ENCODE peak calls at places on chromosomes 16 and 17, in eight cellular contexts. J, A, Q, M, V, B, Y and I are unnamed samples.

GRCh38 chr17:65055708-65056638 is 567 bp downstream of the GNA13 start:
- DNase-seq in J (no peak), A (peak; percentile 59), Q (peak; percentile 59), M (peak; percentile 72), V (peak; percentile 70), B (peak; percentile 80), Y (peak; percentile 84), I (no peak)

GRCh38 chr16:28932339-28933141 is 769 bp downstream of the CD19 start:
- DNase-seq in J (no peak), A (no peak), Q (peak; percentile 52), M (no peak), V (no peak), B (no peak), Y (no peak), I (no peak)

GRCh38 chr16:88688013-88688778 is 1.9 kb upstream of the SNAI3 start:
- DNase-seq in J (no peak), A (peak; percentile 34), Q (no peak), M (no peak), V (no peak), B (no peak), Y (no peak), I (no peak)

GRCh38 chr16:21952040-21952792 is 945 bp upstream of the UQCRC2 start:
- DNase-seq in J (peak; percentile 56), A (peak; percentile 74), Q (peak; percentile 83), M (peak; percentile 70), V (peak; percentile 90), B (peak; percentile 83), Y (peak; percentile 79), I (peak; percentile 41)

GRCh38 chr17:77233635-77234334 is 93.0 kb downstream of the SEC14L1 start:
- DNase-seq in J (no peak), A (peak; percentile 69), Q (peak; percentile 62), M (no peak), V (peak; percentile 22), B (peak; percentile 42), Y (no peak), I (no peak)

GRCh38 chr17:60473788-60474187 is 51.5 kb downstream of the CHCT1 start:
- DNase-seq in J (no peak), A (no peak), Q (no peak), M (no peak), V (peak; percentile 78), B (no peak), Y (no peak), I (no peak)

GRCh38 chr16:53043462-53043861 is 9.2 kb downstream of the CHD9NB start:
- DNase-seq in J (no peak), A (peak; percentile 78), Q (no peak), M (no peak), V (peak; percentile 36), B (no peak), Y (no peak), I (no peak)

GRCh38 chr17:64687959-64688358 is 25.9 kb upstream of the SMURF2 start:
- DNase-seq in J (no peak), A (no peak), Q (no peak), M (no peak), V (no peak), B (no peak), Y (no peak), I (no peak)

GRCh38 chr16:8853150-8853549 is 15.7 kb downstream of the CARHSP1 start:
- DNase-seq in J (no peak), A (no peak), Q (no peak), M (no peak), V (no peak), B (no peak), Y (no peak), I (no peak)

GRCh38 chr16:31354394-31355291 is at the start of gene ITGAX:
- DNase-seq in J (no peak), A (peak; percentile 55), Q (no peak), M (peak; percentile 53), V (no peak), B (peak; percentile 76), Y (peak; percentile 85), I (no peak)

DNA sequence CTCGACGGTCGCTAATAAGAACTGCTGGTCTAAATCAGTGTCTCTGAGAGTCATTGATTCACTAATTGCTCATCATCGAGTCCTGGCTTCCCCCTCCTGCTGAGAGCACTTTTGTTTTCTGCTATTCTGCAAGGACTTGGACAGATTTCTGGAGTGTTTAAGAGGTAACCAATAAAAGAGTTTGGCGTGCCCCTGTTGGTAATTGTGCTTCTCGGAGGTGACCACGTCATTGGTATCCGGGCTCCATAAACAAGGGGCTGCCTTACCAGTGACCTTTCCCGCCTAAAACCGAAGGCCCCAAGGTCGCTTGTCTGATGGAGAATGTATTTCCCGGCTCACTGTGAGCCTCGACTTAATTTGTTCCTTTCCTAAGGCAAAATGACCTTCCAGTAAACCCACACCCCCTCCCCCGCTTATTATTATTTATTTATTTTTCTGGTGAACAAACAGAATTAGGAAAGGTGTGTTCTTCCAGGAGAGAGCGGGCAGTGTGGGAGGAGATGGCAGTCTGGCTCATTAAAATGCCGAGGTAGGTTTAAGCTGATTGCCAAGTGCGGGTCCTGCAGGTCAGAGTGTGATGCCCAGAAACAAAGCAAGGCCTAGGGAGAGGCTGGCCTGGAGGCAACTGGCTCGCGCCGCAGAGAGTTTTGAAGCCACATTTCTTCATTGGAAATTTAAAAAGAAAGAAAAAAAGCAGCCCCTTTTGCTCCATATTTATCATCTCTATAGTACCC is 30.2 kb downstream of the MSI2 start:
- DNase-seq in J (peak; percentile 77), A (no peak), Q (no peak), M (no peak), V (no peak), B (no peak), Y (no peak), I (no peak)
- H3K4me1 ChIP-seq in J (peaks cover 61% of the 10 kb centered on the region), A (peaks cover 10% of the 10 kb centered on the region), Q (peaks cover 49% of the 10 kb centered on the region), M (peaks cover 74% of the 10 kb centered on the region), V (no peaks in the 10 kb centered on the region), B (no peaks in the 10 kb centered on the region), Y (peaks cover 2% of the 10 kb centered on the region), I (peaks cover 9% of the 10 kb centered on the region)

GRCh38 chr17:40341808-40342574 is 22.5 kb downstream of the GJD3 start:
- DNase-seq in J (no peak), A (peak; percentile 89), Q (no peak), M (peak; percentile 87), V (peak; percentile 84), B (peak; percentile 93), Y (peak; percentile 91), I (no peak)

GRCh38 chr17:40340880-40341807 is 23.4 kb downstream of the GJD3 start:
- DNase-seq in J (peak; percentile 71), A (peak; percentile 91), Q (peak; percentile 90), M (peak; percentile 95), V (peak; percentile 88), B (peak; percentile 97), Y (peak; percentile 96), I (no peak)

GRCh38 chr17:40343126-40344119 is 21.1 kb downstream of the GJD3 start:
- DNase-seq in J (no peak), A (no peak), Q (no peak), M (no peak), V (peak; percentile 48), B (no peak), Y (no peak), I (no peak)

GRCh38 chr17:40344321-40345160 is 20.0 kb downstream of the GJD3 start:
- DNase-seq in J (no peak), A (no peak), Q (no peak), M (no peak), V (no peak), B (no peak), Y (no peak), I (no peak)

GRCh38 chr17:40342575-40343058 is 21.9 kb downstream of the GJD3 start:
- DNase-seq in J (no peak), A (no peak), Q (no peak), M (no peak), V (no peak), B (no peak), Y (no peak), I (no peak)
- H3K4me1 ChIP-seq in J (peaks cover 51% of the 10 kb centered on the region), A (peaks cover 29% of the 10 kb centered on the region), Q (peaks cover 57% of the 10 kb centered on the region), M (peaks cover 80% of the 10 kb centered on the region), V (peaks cover 63% of the 10 kb centered on the region), B (no peaks in the 10 kb centered on the region), Y (no peaks in the 10 kb centered on the region), I (peaks cover 25% of the 10 kb centered on the region)

GRCh38 chr16:87637357-87637756 is 35.0 kb downstream of the JPH3 start:
- DNase-seq in J (no peak), A (no peak), Q (no peak), M (no peak), V (no peak), B (no peak), Y (no peak), I (no peak)

GRCh38 chr16:87636050-87636684 is 33.9 kb downstream of the JPH3 start:
- DNase-seq in J (peak; percentile 62), A (peak; percentile 83), Q (peak; percentile 76), M (peak; percentile 85), V (peak; percentile 91), B (peak; percentile 92), Y (peak; percentile 90), I (peak; percentile 48)

GRCh38 chr16:87636741-87637140 is 34.4 kb downstream of the JPH3 start:
- DNase-seq in J (no peak), A (no peak), Q (no peak), M (no peak), V (no peak), B (no peak), Y (no peak), I (no peak)

GRCh38 chr16:87635541-87636049 is 33.3 kb downstream of the JPH3 start:
- DNase-seq in J (peak; percentile 32), A (peak; percentile 46), Q (peak; percentile 84), M (peak; percentile 62), V (peak; percentile 60), B (peak; percentile 66), Y (peak; percentile 76), I (no peak)

GRCh38 chr16:87634411-87634810 is 32.1 kb downstream of the JPH3 start:
- DNase-seq in J (no peak), A (no peak), Q (no peak), M (no peak), V (no peak), B (no peak), Y (no peak), I (no peak)
- H3K4me1 ChIP-seq in J (peaks cover 3% of the 10 kb centered on the region), A (no peaks in the 10 kb centered on the region), Q (peaks cover 19% of the 10 kb centered on the region), M (peaks cover 11% of the 10 kb centered on the region), V (peaks cover 5% of the 10 kb centered on the region), B (no peaks in the 10 kb centered on the region), Y (no peaks in the 10 kb centered on the region), I (no peaks in the 10 kb centered on the region)

GRCh38 chr17:80646328-80646727 is 101.7 kb downstream of the RPTOR start:
- DNase-seq in J (no peak), A (no peak), Q (no peak), M (no peak), V (no peak), B (no peak), Y (no peak), I (no peak)
- H3K4me1 ChIP-seq in J (peaks cover 8% of the 10 kb centered on the region), A (peaks cover 17% of the 10 kb centered on the region), Q (no peaks in the 10 kb centered on the region), M (peaks cover 37% of the 10 kb centered on the region), V (peaks cover 24% of the 10 kb centered on the region), B (no peaks in the 10 kb centered on the region), Y (no peaks in the 10 kb centered on the region), I (peaks cover 6% of the 10 kb centered on the region)

DNA sequence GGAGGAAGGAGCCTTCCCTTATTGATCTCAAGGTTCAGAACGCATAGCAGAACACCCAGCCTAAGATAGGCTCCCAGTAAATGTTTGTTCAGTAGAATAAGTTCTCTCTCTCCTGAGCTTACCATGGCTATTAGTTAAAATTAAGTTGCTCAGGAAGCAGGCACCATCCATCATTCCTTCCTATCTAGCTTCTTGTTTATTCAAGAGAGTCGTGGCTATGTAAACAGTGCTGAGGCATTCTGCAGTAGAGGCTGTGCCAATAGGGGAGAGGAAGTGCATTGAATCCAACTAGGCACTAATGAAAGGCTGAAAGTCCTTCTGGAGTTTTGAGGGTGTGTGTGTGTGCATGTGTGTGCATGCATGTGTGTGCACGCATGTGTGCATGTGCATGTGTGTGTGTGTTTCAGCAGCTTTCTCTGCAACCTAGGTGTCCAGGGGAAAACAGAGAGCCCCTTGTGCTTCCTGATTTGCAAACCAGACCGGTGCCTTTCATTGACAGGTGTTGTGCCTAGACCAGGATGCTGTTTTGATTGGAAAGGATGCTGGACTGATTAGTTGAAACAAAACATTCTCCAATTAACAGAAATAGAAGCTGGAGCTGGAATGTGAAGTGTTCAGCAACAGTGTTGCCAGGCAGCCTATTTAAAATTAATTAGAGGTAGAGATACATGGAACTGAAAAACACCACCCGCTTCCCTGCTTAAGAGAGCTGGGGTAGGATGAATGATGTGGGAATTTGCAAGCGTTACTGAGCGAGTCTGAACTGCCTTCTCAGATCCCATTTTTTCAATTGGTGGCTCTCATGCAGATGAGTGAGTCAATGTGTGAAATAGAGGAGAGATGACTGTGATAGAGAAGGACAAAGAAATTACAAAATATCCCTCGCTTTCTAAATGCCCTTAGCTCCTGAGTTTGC is 103.3 kb upstream of the CLEC3A start:
- DNase-seq in J (no peak), A (no peak), Q (no peak), M (no peak), V (no peak), B (no peak), Y (no peak), I (no peak)
- H3K4me1 ChIP-seq in J (peaks cover 19% of the 10 kb centered on the region), A (peaks cover 12% of the 10 kb centered on the region), Q (no peaks in the 10 kb centered on the region), M (no peaks in the 10 kb centered on the region), V (no peaks in the 10 kb centered on the region), B (no peaks in the 10 kb centered on the region), Y (peaks cover 9% of the 10 kb centered on the region), I (peaks cover 4% of the 10 kb centered on the region)